ENCODE peak calls at places on chromosomes 3 and 15, in ten cellular contexts. Y is naive thymus-derived CD4-positive, alpha-beta T cell; B is cardiac muscle cell; S is DND-41; X is IMR-90; N is SJSA1; L is CD8-positive, alpha-beta T cell; E is mesenchymal stem cell; U is spleen; R is kidney epithelial cell. M is an unnamed sample. For H3K27me3, the result is how much of the 10 kb centered on the place peaks cover.

GRCh38 chr3:37028329-37028728 is 35.0 kb downstream of the MLH1 start:
- DNase-seq in N (no peak), S (no peak), X (no peak), L (no peak), R (no peak), B (peak), Y (no peak), U (no peak), E (no peak), M (peak)

GRCh38 chr3:186073641-186074040 is 35.2 kb downstream of the ETV5 start:
- DNase-seq in R (no peak), U (no peak), E (no peak), X (peak), Y (no peak), B (no peak), N (no peak), L (no peak), S (no peak), M (no peak)

GRCh38 chr15:74367296-74367854 is at the start of gene CYP11A1:
- DNase-seq in U (no peak), S (no peak), N (no peak), B (no peak), X (no peak), R (no peak), E (no peak), Y (no peak), L (no peak), M (no peak)

GRCh38 chr15:41416742-41417417 is at the start of gene RTF1:
- DNase-seq in X (peak), U (peak), Y (peak), B (peak), S (peak), N (peak), R (peak), L (peak), E (peak), M (peak)

GRCh38 chr15:78243491-78243941 is 9.2 kb upstream of the ACSBG1 start:
- DNase-seq in N (no peak), R (no peak), B (peak), L (no peak), E (no peak), X (peak), Y (no peak), U (no peak), S (no peak), M (no peak)

GRCh38 chr3:32816439-32817194 is 1.2 kb upstream of the TRIM71 start:
- DNase-seq in L (no peak), U (peak), Y (no peak), X (no peak), B (peak), S (peak), R (no peak), E (peak), N (no peak), M (peak)

GRCh38 chr15:82184776-82185175 is 77.8 kb downstream of the EFL1 start:
- DNase-seq in X (no peak), Y (no peak), L (no peak), U (no peak), N (no peak), B (no peak), S (no peak), R (no peak), E (no peak), M (no peak)

GRCh38 chr3:54745863-54746262 is 182.0 kb downstream of the LRTM1 start:
- DNase-seq in E (no peak), L (no peak), S (no peak), R (no peak), N (no peak), U (no peak), X (no peak), Y (no peak), B (no peak), M (no peak)

GRCh38 chr15:67433495-67434099 is 87.3 kb upstream of the C15orf61 start:
- DNase-seq in N (no peak), B (peak), L (no peak), Y (peak), R (no peak), S (peak), U (no peak), X (peak), E (peak), M (peak)

GRCh38 chr15:98421419-98422085 is 226.8 kb upstream of the IGF1R start:
- DNase-seq in Y (peak), B (peak), X (peak), S (peak), U (peak), E (peak), L (peak), R (no peak), N (peak), M (peak)
- H3K27me3 ChIP-seq in Y (under half), B (half or more), X (under half), S (under half), U (under half), E (under half), L (under half), R (under half), N (under half), M (under half)

GRCh38 chr15:70758790-70759462 is 4.4 kb downstream of the UACA start:
- DNase-seq in X (no peak), Y (no peak), N (no peak), B (peak), R (no peak), U (no peak), L (no peak), S (no peak), E (no peak), M (no peak)
- H3K27me3 ChIP-seq in X (under half), Y (under half), N (under half), B (under half), R (under half), U (under half), L (under half), S (under half), E (under half), M (under half)

GRCh38 chr3:12040902-12041301 is 36.7 kb downstream of the SYN2 start:
- DNase-seq in L (no peak), R (no peak), X (no peak), E (no peak), Y (no peak), B (no peak), S (no peak), U (no peak), N (no peak), M (no peak)
- H3K27me3 ChIP-seq in L (under half), R (under half), X (under half), E (under half), Y (under half), B (under half), S (under half), U (under half), N (under half), M (under half)

GRCh38 chr3:71896751-71897150 is 111.8 kb upstream of the PROK2 start:
- DNase-seq in E (no peak), N (no peak), S (no peak), X (no peak), B (no peak), R (no peak), Y (no peak), U (no peak), L (no peak), M (no peak)

GRCh38 chr3:71903141-71903540 is 118.2 kb upstream of the PROK2 start:
- DNase-seq in U (no peak), X (no peak), L (no peak), R (no peak), Y (no peak), N (no peak), B (no peak), E (peak), S (no peak), M (no peak)

GRCh38 chr3:71902258-71903128 is 117.5 kb upstream of the PROK2 start:
- DNase-seq in X (no peak), Y (no peak), R (no peak), S (no peak), B (no peak), U (no peak), E (no peak), L (no peak), N (no peak), M (no peak)

GRCh38 chr3:71905426-71905825 is 120.5 kb upstream of the PROK2 start:
- DNase-seq in E (no peak), N (no peak), X (no peak), R (no peak), L (no peak), Y (no peak), S (no peak), B (no peak), U (peak), M (no peak)

GRCh38 chr3:71900057-71900456 is 115.1 kb upstream of the PROK2 start:
- DNase-seq in R (no peak), N (no peak), B (no peak), E (no peak), Y (no peak), U (no peak), L (no peak), S (no peak), X (no peak), M (no peak)
- H3K27me3 ChIP-seq in R (under half), N (under half), B (under half), E (under half), Y (under half), U (under half), L (under half), S (under half), X (under half), M (under half)

GRCh38 chr3:147365196-147366115 is 40.9 kb downstream of the ZIC4 start:
- DNase-seq in B (no peak), U (no peak), X (no peak), L (no peak), Y (no peak), S (no peak), N (no peak), R (no peak), E (no peak), M (no peak)
- H3K27me3 ChIP-seq in B (half or more), U (half or more), X (half or more), L (under half), Y (under half), S (under half), N (under half), R (under half), E (half or more), M (half or more)

GRCh38 chr3:50196253-50196801 is 4.9 kb downstream of the GNAT1 start:
- DNase-seq in N (no peak), S (no peak), E (no peak), Y (no peak), R (no peak), U (no peak), B (no peak), X (no peak), L (no peak), M (no peak)

GRCh38 chr3:50194128-50194902 is 2.9 kb downstream of the GNAT1 start:
- DNase-seq in B (peak), E (peak), U (peak), S (peak), R (no peak), X (peak), L (peak), N (no peak), Y (peak), M (peak)

GRCh38 chr3:50195501-50196252 is 4.3 kb downstream of the GNAT1 start:
- DNase-seq in U (no peak), L (no peak), Y (no peak), X (no peak), E (no peak), B (no peak), R (no peak), N (no peak), S (no peak), M (peak)

GRCh38 chr3:50193746-50194127 is 2.3 kb downstream of the GNAT1 start:
- DNase-seq in Y (no peak), L (no peak), B (no peak), E (no peak), U (no peak), X (no peak), R (no peak), N (no peak), S (no peak), M (no peak)

DNA sequence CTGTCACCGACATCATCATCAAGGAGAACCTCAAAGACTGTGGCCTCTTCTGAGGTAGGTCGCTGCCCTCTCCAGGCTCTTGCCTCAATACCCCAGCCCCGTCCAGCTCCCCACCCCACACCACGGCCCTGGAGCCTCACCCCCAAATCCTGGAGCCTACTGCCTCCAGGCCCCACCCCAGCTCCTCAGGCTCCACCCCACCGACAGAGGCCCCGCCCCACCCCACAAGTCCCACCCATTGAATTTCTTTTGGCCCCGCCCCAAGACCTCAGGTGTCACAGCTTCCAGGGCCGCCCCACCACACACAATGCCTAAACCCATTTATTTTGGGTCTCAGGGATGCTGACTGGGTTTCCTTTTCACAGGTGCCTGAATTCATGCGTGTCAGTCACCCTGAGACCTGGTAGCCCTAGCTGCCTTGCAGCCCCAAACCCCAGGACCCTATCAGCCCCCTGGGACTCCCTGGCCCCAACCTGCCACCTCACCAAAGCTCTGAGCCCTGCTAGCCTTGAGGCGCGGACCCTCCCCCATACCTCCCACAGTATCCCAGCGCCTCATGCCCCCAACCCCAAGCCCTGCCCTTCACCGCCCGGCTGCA is 3.6 kb downstream of the GNAT1 start:
- DNase-seq in X (no peak), Y (no peak), U (no peak), L (peak), S (peak), N (no peak), B (no peak), R (no peak), E (no peak), M (peak)
- H3K27me3 ChIP-seq in X (under half), Y (under half), U (under half), L (under half), S (under half), N (under half), B (under half), R (under half), E (under half), M (under half)

DNA sequence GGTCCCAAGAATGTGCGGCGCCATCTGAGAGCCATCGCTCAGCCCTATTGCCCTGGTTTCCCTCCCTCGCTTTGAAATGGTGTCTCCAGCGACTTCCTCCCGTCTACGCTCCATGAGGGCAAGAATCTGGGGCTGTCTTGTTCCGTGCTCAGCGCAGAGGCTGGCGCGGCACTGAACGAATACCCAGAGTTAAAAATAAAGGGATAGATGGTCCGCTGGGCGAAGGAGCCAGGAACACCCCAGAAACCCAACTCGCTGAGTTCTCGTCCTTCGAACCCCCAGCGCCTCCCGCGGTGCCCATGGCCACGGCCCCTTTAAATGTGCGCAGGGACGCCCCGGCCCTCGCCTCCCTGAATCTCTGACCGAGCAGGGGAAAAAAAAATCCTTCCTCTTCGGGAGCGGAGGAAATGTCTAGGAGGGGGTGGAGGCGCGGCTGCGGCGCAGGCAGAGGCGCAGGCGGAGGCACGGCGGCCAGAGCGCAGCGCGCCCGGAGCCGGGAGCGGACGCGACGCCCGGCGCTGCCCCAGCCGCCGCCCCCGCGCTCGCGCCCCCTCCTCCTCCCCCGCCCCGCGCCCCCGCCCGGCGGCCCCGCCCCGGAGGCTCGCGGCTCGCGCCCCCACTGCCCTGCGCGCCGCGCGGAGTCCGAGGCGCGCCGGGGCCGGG is 8.6 kb upstream of the FGD5 start:
- DNase-seq in Y (no peak), N (no peak), U (peak), E (no peak), S (no peak), X (no peak), B (peak), R (no peak), L (no peak), M (peak)
- H3K27me3 ChIP-seq in Y (under half), N (half or more), U (under half), E (half or more), S (under half), X (under half), B (half or more), R (half or more), L (under half), M (half or more)